ENCODE peak calls at places on chromosome 13, in eight cellular contexts. X is right cardiac atrium, J is stomach, E is tibial nerve, Q is cardiac muscle cell, V is Panc1, W is bronchial epithelial cell, F is body of pancreas. O is an unnamed sample.

GRCh38 chr13:75715598-75716523 is 79.7 kb downstream of the LMO7 start:
- DNase-seq in F (no peak), X (no peak), W (peak; percentile 73), Q (peak; percentile 41), J (no peak), V (no peak), E (no peak), O (peak; percentile 2)

GRCh38 chr13:42216422-42216735 is 55.6 kb upstream of the AKAP11 start:
- DNase-seq in J (no peak), Q (no peak), E (no peak), W (no peak), F (no peak), V (no peak), X (no peak), O (no peak)

GRCh38 chr13:27621116-27621365 is 651 bp upstream of the POLR1D start:
- DNase-seq in J (no peak), V (no peak), Q (no peak), F (no peak), X (no peak), E (no peak), W (no peak), O (no peak)

GRCh38 chr13:79659161-79659560 is 178.2 kb downstream of the NDFIP2 start:
- DNase-seq in F (peak; percentile 41), E (no peak), V (no peak), J (no peak), Q (peak; percentile 90), X (peak; percentile 52), W (peak; percentile 79), O (no peak)

GRCh38 chr13:114151565-114152284 is 19.3 kb upstream of the RASA3 start:
- DNase-seq in V (no peak), F (peak; percentile 69), W (peak; percentile 76), E (no peak), Q (peak; percentile 63), J (peak; percentile 82), X (no peak), O (peak; percentile 57)

GRCh38 chr13:51453308-51453958 is 597 bp upstream of the INTS6 start:
- DNase-seq in J (no peak), W (no peak), F (peak; percentile 85), X (peak; percentile 85), V (no peak), E (peak; percentile 71), Q (no peak), O (peak; percentile 78)

GRCh38 chr13:67416047-67416925 is 186.2 kb upstream of the PCDH9 start:
- DNase-seq in X (no peak), W (no peak), V (peak; percentile 4), F (peak; percentile 29), E (no peak), J (peak; percentile 29), Q (peak; percentile 64), O (no peak)

GRCh38 chr13:28650284-28650683 is 8.6 kb upstream of the POMP start:
- DNase-seq in W (no peak), V (no peak), Q (no peak), F (no peak), E (no peak), J (no peak), X (no peak), O (no peak)

GRCh38 chr13:80716610-80717081 is 375.7 kb upstream of the SPRY2 start:
- DNase-seq in X (peak; percentile 55), V (no peak), J (no peak), F (peak; percentile 20), W (peak; percentile 7), E (no peak), Q (peak; percentile 83), O (no peak)

GRCh38 chr13:103547914-103548313 is 481.7 kb upstream of the SLC10A2 start:
- DNase-seq in Q (no peak), E (no peak), F (no peak), J (no peak), V (no peak), W (peak; percentile 66), X (no peak), O (no peak)

GRCh38 chr13:29487466-29488454 is 107.7 kb downstream of the SLC7A1 start:
- DNase-seq in W (no peak), E (no peak), X (no peak), V (no peak), J (no peak), F (no peak), Q (no peak), O (no peak)

GRCh38 chr13:32432856-32433255 is 4.9 kb upstream of the N4BP2L1 start:
- DNase-seq in E (no peak), F (no peak), Q (no peak), X (no peak), W (peak; percentile 91), J (no peak), V (no peak), O (no peak)

GRCh38 chr13:87123987-87124784 is 547.0 kb upstream of the SLITRK5 start:
- DNase-seq in F (no peak), Q (peak; percentile 95), J (no peak), X (no peak), V (peak; percentile 85), W (peak; percentile 96), E (no peak), O (no peak)

GRCh38 chr13:33089311-33089710 is 73.1 kb downstream of the KL start:
- DNase-seq in Q (no peak), J (no peak), W (no peak), V (no peak), F (no peak), E (no peak), X (no peak), O (no peak)

GRCh38 chr13:111121421-111121820 is 6.3 kb downstream of the ARHGEF7 start:
- DNase-seq in Q (no peak), J (no peak), X (no peak), E (no peak), V (no peak), W (no peak), F (no peak), O (no peak)
- H3K27me3 ChIP-seq in Q (peaks cover 39% of the 10 kb centered on the region), J (peaks cover 49% of the 10 kb centered on the region), X (no peaks in the 10 kb centered on the region), E (peaks cover 7% of the 10 kb centered on the region), V (peaks cover 9% of the 10 kb centered on the region), W (peaks cover 2% of the 10 kb centered on the region), F (no peaks in the 10 kb centered on the region), O (peaks cover 3% of the 10 kb centered on the region)

GRCh38 chr13:26499209-26499601 is 58.3 kb upstream of the WASF3 start:
- DNase-seq in W (peak; percentile 8), J (no peak), F (no peak), X (no peak), E (no peak), V (no peak), Q (no peak), O (no peak)
- H3K4me3 ChIP-seq in W (no peak overlapping the region), J (no peak overlapping the region), F (no peak overlapping the region), X (no peak overlapping the region), E (no peak overlapping the region), V (no peak overlapping the region), Q (no peak overlapping the region), O (no peak overlapping the region)

GRCh38 chr13:45704211-45704739 is 2.2 kb downstream of the CBY2 start:
- DNase-seq in F (no peak), E (no peak), J (no peak), V (no peak), X (no peak), W (no peak), Q (no peak), O (no peak)
- H3K27me3 ChIP-seq in F (no peaks in the 10 kb centered on the region), E (no peaks in the 10 kb centered on the region), J (no peaks in the 10 kb centered on the region), V (no peaks in the 10 kb centered on the region), X (no peaks in the 10 kb centered on the region), W (no peaks in the 10 kb centered on the region), Q (no peaks in the 10 kb centered on the region), O (no peaks in the 10 kb centered on the region)

GRCh38 chr13:49213997-49214916 is 5.9 kb upstream of the MLNR start:
- DNase-seq in Q (no peak), W (no peak), J (no peak), X (no peak), E (no peak), F (no peak), V (no peak), O (no peak)

GRCh38 chr13:49216334-49216733 is 3.8 kb upstream of the MLNR start:
- DNase-seq in J (no peak), V (no peak), E (no peak), W (no peak), Q (no peak), F (no peak), X (no peak), O (no peak)

GRCh38 chr13:49213539-49213938 is 6.6 kb upstream of the MLNR start:
- DNase-seq in V (no peak), F (no peak), X (no peak), Q (no peak), W (no peak), J (no peak), E (no peak), O (no peak)

GRCh38 chr13:49217962-49218492 is 2.1 kb upstream of the MLNR start:
- DNase-seq in E (no peak), X (no peak), Q (no peak), W (no peak), F (no peak), J (no peak), V (no peak), O (no peak)

DNA sequence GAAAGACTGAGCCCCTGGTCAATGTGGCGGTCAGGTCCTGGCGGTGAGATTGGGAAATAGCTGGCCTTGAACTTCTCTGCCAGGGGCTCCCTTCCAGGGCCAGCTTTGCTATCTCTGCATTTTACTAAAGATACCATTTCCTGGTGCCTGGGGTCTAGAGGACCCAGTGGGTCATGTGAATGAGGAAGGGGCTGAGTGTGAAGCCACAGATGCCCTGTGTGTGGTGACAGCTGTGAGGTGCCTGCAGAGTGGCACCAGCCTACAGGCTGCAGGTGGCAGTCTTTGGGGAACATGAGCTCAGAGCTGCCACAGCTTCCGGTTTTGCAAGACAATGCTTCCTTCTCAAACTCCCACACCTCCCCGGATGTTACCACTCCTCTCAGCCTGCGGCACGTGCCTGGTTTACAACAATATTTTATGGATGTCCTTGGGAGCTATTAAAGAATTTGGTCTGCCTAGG is 5.2 kb upstream of the MLNR start:
- DNase-seq in X (no peak), Q (peak; percentile 44), J (peak; percentile 42), F (peak; percentile 39), V (no peak), W (peak; percentile 7), E (peak; percentile 18), O (peak; percentile 50)
- H3K4me3 ChIP-seq in X (no peak overlapping the region), Q (no peak overlapping the region), J (no peak overlapping the region), F (no peak overlapping the region), V (no peak overlapping the region), W (no peak overlapping the region), E (no peak overlapping the region), O (no peak overlapping the region)